ENCODE peak calls at places on chromosomes 12 and 14, in four cellular contexts. P, F, N and C are unnamed samples.

GRCh38 chr12:59403259-59403932 is 192.4 kb upstream of the SLC16A7 start:
- DNase-seq in F (peak), P (peak), N (peak), C (peak)

GRCh38 chr14:92613008-92613658 is 99.6 kb downstream of the RIN3 start:
- DNase-seq in P (no peak), F (peak), N (no peak), C (peak)

GRCh38 chr14:60974070-60974469 is 6.8 kb downstream of the TRMT5 start:
- DNase-seq in N (no peak), P (no peak), F (no peak), C (no peak)

GRCh38 chr12:132812631-132813305 is 15.9 kb downstream of the GOLGA3 start:
- DNase-seq in F (no peak), N (no peak), P (peak), C (no peak)

GRCh38 chr12:108511633-108512540 is 3.2 kb upstream of the FICD start:
- DNase-seq in N (peak), F (peak), P (peak), C (peak)

GRCh38 chr12:90099288-90099687 is 390.6 kb upstream of the ATP2B1 start:
- DNase-seq in F (no peak), N (no peak), P (peak), C (no peak)

GRCh38 chr12:12221560-12221959 is 45.3 kb downstream of the LRP6 start:
- DNase-seq in P (no peak), F (no peak), N (no peak), C (no peak)

GRCh38 chr12:12327802-12328201 is 22.2 kb downstream of the MANSC1 start:
- DNase-seq in P (peak), F (peak), N (no peak), C (peak)

GRCh38 chr12:46219892-46220655 is 48.8 kb downstream of the SLC38A1 start:
- DNase-seq in N (no peak), P (peak), F (no peak), C (no peak)

GRCh38 chr14:99479160-99479902 is 1.3 kb downstream of the SETD3 start:
- DNase-seq in P (no peak), F (no peak), N (no peak), C (no peak)